ENCODE peak calls at places on chromosomes 13 and 19, in nine cellular contexts. U is HCT116, L is astrocyte, T is K562, J is fibroblast of lung, X is GM23338, Q is GM12878, F is neural progenitor cell, Z is H1. G is an unnamed sample.

GRCh38 chr13:31119526-31119925 is 42.2 kb downstream of the HSPH1 start:
- DNase-seq in Z (peak; percentile 32), J (no peak), F (no peak), L (no peak), U (no peak), X (no peak), Q (no peak), T (no peak), G (no peak)

GRCh38 chr13:113883314-113883811 is 19.5 kb upstream of the GAS6 start:
- DNase-seq in Z (no peak), Q (no peak), X (no peak), L (no peak), F (no peak), T (peak; percentile 43), U (no peak), J (no peak), G (no peak)

GRCh38 chr19:3533563-3534216 is 5.3 kb upstream of the TEKTIP1 start:
- DNase-seq in F (no peak), X (no peak), J (no peak), T (no peak), Z (no peak), L (no peak), Q (no peak), U (no peak), G (no peak)

GRCh38 chr19:5571777-5572176 is 4.0 kb upstream of the TINCR start:
- DNase-seq in T (no peak), J (no peak), X (no peak), F (no peak), Q (no peak), U (no peak), Z (no peak), L (no peak), G (no peak)

GRCh38 chr19:45632468-45633196 is 6.6 kb downstream of the EML2 start:
- DNase-seq in J (peak; percentile 90), Q (no peak), U (peak; percentile 80), T (peak; percentile 98), X (peak; percentile 93), F (peak; percentile 93), L (peak; percentile 87), Z (peak; percentile 99), G (peak; percentile 96)

GRCh38 chr19:30204721-30205120 is 167.5 kb upstream of the ZNF536 start:
- DNase-seq in U (no peak), X (no peak), F (no peak), Q (no peak), T (no peak), L (no peak), Z (peak; percentile 16), J (no peak), G (no peak)

GRCh38 chr13:68027311-68027710 is 797.2 kb upstream of the PCDH9 start:
- DNase-seq in T (no peak), Q (no peak), X (no peak), U (no peak), L (no peak), Z (no peak), J (no peak), F (no peak), G (no peak)

GRCh38 chr13:44396963-44397580 is 23.4 kb downstream of the SERP2 start:
- DNase-seq in Q (no peak), T (peak; percentile 23), F (peak; percentile 88), Z (no peak), X (no peak), U (no peak), J (peak; percentile 73), L (peak; percentile 42), G (no peak)

GRCh38 chr19:41914906-41915247 is 13.4 kb downstream of the ERFL start:
- DNase-seq in J (no peak), Z (no peak), T (no peak), L (no peak), U (no peak), X (peak; percentile 45), Q (no peak), F (no peak), G (no peak)

GRCh38 chr19:43908659-43909058 is 26.4 kb downstream of the ZNF45 start:
- DNase-seq in L (no peak), X (no peak), U (no peak), F (no peak), T (no peak), J (no peak), Q (no peak), Z (no peak), G (no peak)

GRCh38 chr19:7676854-7677253 is at the start of gene MCEMP1:
- DNase-seq in T (no peak), X (no peak), J (no peak), F (no peak), U (no peak), L (no peak), Z (no peak), Q (no peak), G (no peak)

GRCh38 chr19:18636183-18636968 is 452 bp upstream of the KLHL26 start:
- DNase-seq in Z (peak; percentile 100), Q (peak; percentile 83), T (peak; percentile 99), X (peak; percentile 98), F (peak; percentile 98), J (peak; percentile 94), L (peak; percentile 93), U (peak; percentile 87), G (peak; percentile 98)
- H2AFZ ChIP-seq in Z (peak overlapping the region; percentile 36), Q (peak overlapping the region; percentile 99), T (peak overlapping the region; percentile 98), X (peak overlapping the region; percentile 96), F (peak overlapping the region; percentile 88), J (peak overlapping the region; percentile 89), L (peak overlapping the region; percentile 79), U (peak overlapping the region; percentile 80), G (peak overlapping the region; percentile 88)

GRCh38 chr13:111027481-111028439 is 87.3 kb upstream of the ARHGEF7 start:
- DNase-seq in Q (no peak), F (no peak), X (no peak), T (no peak), L (no peak), U (no peak), Z (peak; percentile 28), J (peak; percentile 55), G (no peak)
- TF ChIP-seq EZH2 in Q (no peak), F (no peak), X (no peak), T (no peak), L (no peak), U (no peak), Z (no peak), J (no peak), G (no peak)

GRCh38 chr19:19506592-19506991 is 8.8 kb downstream of the TSSK6 start:
- DNase-seq in T (no peak), Q (no peak), Z (no peak), J (no peak), X (no peak), L (no peak), F (no peak), U (no peak), G (no peak)
- TF ChIP-seq CTCF in T (no peak), Q (no peak), Z (no peak), J (no peak), X (no peak), L (no peak), F (no peak), U (no peak), G (no peak)

DNA sequence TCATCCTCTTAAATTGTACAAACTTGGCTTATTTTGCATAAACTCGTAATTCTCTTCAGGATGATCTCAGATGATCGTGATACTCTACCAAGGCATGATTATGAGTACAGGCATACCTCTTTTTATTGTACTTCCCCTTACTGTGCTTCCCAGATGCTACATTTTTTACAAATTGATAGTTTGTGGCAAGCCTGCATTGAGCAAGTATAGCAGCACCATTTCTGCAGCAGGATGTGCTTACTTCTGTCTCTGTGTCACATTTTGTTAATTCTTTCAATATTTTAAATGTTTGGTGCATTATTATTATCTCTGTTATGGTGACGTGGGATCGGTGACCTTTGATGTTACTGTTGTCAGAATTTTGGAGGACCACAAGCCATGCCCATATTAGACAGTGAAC is 752.3 kb downstream of the PCDH9 start:
- DNase-seq in U (no peak), J (no peak), F (no peak), X (no peak), Z (no peak), T (no peak), Q (no peak), L (no peak), G (no peak)
- H2AFZ ChIP-seq in U (no peak overlapping the region), J (no peak overlapping the region), F (no peak overlapping the region), X (peak overlapping the region; percentile 64), Z (no peak overlapping the region), T (no peak overlapping the region), Q (no peak overlapping the region), L (no peak overlapping the region), G (no peak overlapping the region)

DNA sequence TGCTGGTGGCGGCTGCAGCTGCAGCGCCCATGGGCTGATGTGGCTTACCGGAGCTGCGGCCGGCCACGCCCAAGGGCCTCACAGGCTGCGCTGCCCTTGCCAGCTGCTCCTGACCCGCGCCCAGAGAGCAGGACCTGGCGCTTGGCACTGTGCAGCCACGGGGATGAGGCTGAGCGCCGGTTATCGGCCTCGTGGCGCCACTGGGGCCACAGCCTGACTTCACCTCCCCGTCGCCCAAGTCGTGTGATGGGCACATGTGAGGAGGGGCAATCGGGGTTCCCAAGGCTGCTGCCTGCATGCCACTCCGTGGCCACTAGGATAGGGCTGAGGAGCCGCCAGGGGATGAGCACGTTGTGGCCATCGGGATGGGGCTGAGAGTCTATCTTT is 77.2 kb upstream of the PABPC3 start:
- DNase-seq in F (peak; percentile 36), U (no peak), Q (no peak), T (no peak), L (no peak), J (no peak), Z (no peak), X (peak; percentile 50), G (no peak)
- TF ChIP-seq EZH2 in F (no peak), U (no peak), Q (no peak), T (no peak), L (no peak), J (no peak), Z (no peak), X (no peak), G (peak; percentile 51)

DNA sequence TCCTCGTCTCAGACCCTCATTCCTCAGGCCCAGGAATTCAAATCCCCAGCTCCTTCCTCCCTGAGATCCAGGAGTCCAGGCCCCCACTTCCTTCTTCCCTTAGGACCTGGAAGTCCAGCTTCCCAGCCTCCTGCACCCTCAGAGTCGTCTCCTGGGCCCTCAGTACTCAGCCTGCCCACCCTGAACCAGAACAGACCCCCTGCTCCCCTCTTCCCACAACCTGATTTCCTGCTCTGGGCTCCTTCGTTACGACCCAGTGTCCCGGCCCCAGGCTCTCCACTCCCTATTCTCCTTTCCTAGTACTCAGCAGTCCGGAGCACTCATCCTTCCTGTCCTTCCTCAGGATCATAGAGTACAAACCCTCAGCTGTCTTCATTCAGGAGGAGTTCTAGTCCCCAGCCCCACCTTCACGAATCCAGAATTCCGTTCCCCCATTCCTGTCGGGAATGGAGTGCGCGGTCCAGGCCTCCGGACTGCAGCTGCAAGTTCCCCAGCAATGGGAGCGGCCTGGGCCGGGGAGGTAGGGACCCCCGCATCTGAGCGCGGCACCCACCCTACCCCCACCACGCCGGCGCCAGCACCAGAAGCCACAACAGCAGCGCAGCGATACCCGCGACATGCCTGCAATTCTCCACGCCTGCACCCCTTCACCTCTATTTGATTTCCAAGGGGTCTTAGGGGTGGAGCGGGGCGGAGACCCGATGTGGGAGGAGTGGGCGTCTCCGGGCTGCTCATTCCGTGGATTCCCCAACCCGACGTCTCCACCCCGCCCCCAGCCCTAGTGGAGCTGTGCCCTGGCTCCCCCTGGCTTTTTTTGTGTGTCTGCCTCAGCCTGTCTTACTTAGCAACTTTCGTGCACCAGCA is 12.7 kb downstream of the EGLN2 start:
- DNase-seq in L (no peak), X (peak; percentile 60), Q (no peak), Z (no peak), T (peak; percentile 39), U (no peak), J (no peak), F (peak; percentile 60), G (no peak)
- TF ChIP-seq CTCF in L (no peak), X (peak; percentile 47), Q (peak; percentile 34), Z (no peak), T (no peak), U (no peak), J (no peak), F (no peak), G (no peak)